ENCODE peak calls at places on chromosomes 2 and 18, in four cellular contexts. M is stomach, T is upper lobe of right lung, S is A549. P is an unnamed sample. For H3K4me1, the result is how much of the 10 kb centered on the place peaks cover.

GRCh38 chr2:55175254-55176093 is 56.6 kb downstream of the CLHC1 start:
- DNase-seq in M (no peak), T (no peak), S (peak), P (peak)

GRCh38 chr2:64133828-64134227 is 10.4 kb downstream of the PELI1 start:
- DNase-seq in M (no peak), T (no peak), S (no peak), P (no peak)

GRCh38 chr18:75221397-75221796 is 10.8 kb downstream of the TSHZ1 start:
- DNase-seq in M (no peak), T (no peak), S (no peak), P (no peak)

GRCh38 chr2:190202604-190203003 is 117.0 kb downstream of the HIBCH start:
- DNase-seq in M (no peak), T (no peak), S (peak), P (no peak)

GRCh38 chr2:44748-45341 is 1.5 kb downstream of the FAM110C start:
- DNase-seq in M (peak), T (no peak), S (no peak), P (no peak)

GRCh38 chr18:3248062-3248669 is 565 bp downstream of the MYL12A start:
- DNase-seq in M (no peak), T (no peak), S (no peak), P (no peak)

GRCh38 chr2:20485612-20485926 is 38.7 kb downstream of the RHOB start:
- DNase-seq in M (no peak), T (no peak), S (no peak), P (no peak)

GRCh38 chr2:215059724-215060123 is 78.7 kb downstream of the ABCA12 start:
- DNase-seq in M (no peak), T (no peak), S (no peak), P (no peak)

GRCh38 chr2:796151-796955 is 119.1 kb upstream of the TMEM18 start:
- DNase-seq in M (no peak), T (no peak), S (no peak), P (no peak)

GRCh38 chr2:109376115-109376514 is 237.7 kb downstream of the SEPTIN10 start:
- DNase-seq in M (peak), T (peak), S (no peak), P (no peak)

GRCh38 chr2:144996225-144996795 is 476.4 kb upstream of the ZEB2 start:
- DNase-seq in M (no peak), T (no peak), S (no peak), P (peak)

GRCh38 chr2:234091432-234091879 is 41.0 kb downstream of the SPP2 start:
- DNase-seq in M (peak), T (no peak), S (peak), P (no peak)

GRCh38 chr2:75204833-75205232 is 5.5 kb upstream of the TACR1 start:
- DNase-seq in M (no peak), T (no peak), S (no peak), P (no peak)

GRCh38 chr18:62841405-62841804 is 126.1 kb downstream of the PHLPP1 start:
- DNase-seq in M (no peak), T (no peak), S (no peak), P (no peak)
- H3K4me1 ChIP-seq in M (under half), T (under half), S (under half), P (under half)

GRCh38 chr2:143682643-143683042 is 553.4 kb downstream of the ARHGAP15 start:
- DNase-seq in M (no peak), T (no peak), S (no peak), P (no peak)

GRCh38 chr2:143683977-143684376 is 554.8 kb downstream of the ARHGAP15 start:
- DNase-seq in M (no peak), T (no peak), S (no peak), P (no peak)

GRCh38 chr2:143685439-143686078 is 556.3 kb downstream of the ARHGAP15 start:
- DNase-seq in M (no peak), T (no peak), S (no peak), P (no peak)

GRCh38 chr2:143686585-143687164 is 557.5 kb downstream of the ARHGAP15 start:
- DNase-seq in M (no peak), T (no peak), S (peak), P (no peak)

DNA sequence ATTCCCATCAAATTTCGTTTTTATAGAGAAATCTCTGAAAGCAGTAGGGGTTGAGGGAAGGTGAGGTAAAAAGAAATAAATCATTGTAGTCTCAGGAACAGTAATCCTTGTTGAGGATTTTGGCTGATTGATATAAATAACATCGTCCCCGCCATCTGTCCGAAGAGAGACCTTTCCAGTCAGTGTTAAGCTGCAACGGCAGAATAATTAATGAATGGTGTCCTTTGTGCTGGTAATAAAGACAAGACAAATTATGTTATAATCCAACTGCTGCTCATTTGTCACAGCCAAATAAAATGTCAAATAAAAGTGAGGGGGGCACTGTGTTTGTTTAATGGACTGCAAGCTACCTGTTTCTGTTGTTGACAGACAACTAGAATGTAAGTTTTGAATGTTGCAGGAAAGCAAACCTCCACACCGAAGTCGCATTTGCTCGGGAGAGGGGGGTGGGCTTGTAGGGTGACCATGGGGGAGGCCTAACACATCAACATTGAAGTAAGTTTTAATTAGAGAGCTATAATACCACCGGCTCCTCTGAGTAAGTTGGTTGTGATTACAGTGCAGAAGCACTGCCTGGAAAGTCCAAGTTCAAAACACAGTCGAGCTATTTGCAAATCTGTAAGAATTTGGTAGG is 555.6 kb downstream of the ARHGAP15 start:
- DNase-seq in M (no peak), T (no peak), S (no peak), P (no peak)
- H3K4me3 ChIP-seq in M (no peak), T (no peak), S (no peak), P (no peak)

GRCh38 chr2:7097353-7097895 is 180.2 kb downstream of the RNF144A start:
- DNase-seq in M (peak), T (peak), S (peak), P (peak)

GRCh38 chr2:7094113-7094760 is 177.0 kb downstream of the RNF144A start:
- DNase-seq in M (no peak), T (no peak), S (no peak), P (no peak)

GRCh38 chr2:7102831-7103230 is 185.6 kb downstream of the RNF144A start:
- DNase-seq in M (no peak), T (no peak), S (no peak), P (no peak)

GRCh38 chr2:7096726-7097352 is 179.6 kb downstream of the RNF144A start:
- DNase-seq in M (no peak), T (no peak), S (no peak), P (no peak)

DNA sequence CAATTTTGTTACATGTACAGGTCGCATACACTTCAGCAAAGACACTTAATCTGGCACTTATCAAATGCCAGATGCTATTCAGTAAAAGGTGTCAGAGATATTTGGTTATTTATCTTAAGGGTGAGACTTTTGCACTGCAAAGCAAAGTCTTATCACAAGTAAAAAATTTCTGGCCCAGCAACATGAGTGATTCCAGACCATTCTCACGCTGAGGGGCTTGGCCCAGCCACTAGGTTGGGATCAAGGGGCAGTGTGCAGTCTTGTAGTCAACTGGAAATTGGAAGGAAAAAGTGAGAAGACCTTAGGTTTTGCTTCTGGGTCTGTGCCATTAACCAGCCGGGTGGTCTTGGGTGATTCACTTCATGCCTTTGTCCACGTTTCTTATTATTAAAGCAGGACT is 181.6 kb downstream of the RNF144A start:
- DNase-seq in M (no peak), T (no peak), S (no peak), P (no peak)
- H3K4me1 ChIP-seq in M (under half), T (under half), S (under half), P (under half)

DNA sequence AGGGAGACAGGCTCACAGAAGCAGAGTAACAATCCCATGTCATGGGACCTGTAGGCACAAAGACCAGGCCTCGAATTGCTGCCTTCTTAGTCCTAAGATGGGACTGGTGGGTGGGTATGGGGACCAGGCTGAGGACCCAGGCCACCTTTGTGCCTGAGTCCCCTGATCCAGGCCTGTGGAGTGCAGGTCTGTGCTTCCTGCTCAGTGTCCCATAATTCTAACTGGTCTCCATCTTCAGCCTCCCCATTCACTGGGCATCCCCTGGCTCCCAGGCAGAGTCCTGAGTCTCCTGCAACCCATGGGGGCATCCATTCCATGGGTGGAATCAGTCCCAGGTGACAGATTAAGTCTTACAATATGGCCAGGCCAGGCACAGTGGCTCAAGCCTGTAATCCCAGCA is 83.9 kb downstream of the SMAD7 start:
- DNase-seq in M (no peak), T (no peak), S (no peak), P (no peak)
- H3K4me3 ChIP-seq in M (no peak), T (no peak), S (no peak), P (no peak)

P was measured in SJSA1.